ENCODE peak calls at places on chromosomes 3 and 15, in four cellular contexts. One of them, this sample, is unnamed.

GRCh38 chr15:39704684-39705083 is 78.0 kb downstream of the FSIP1 start:
- DNase-seq in A673: no peak
- DNase-seq in stimulated activated CD4-positive, alpha-beta T cell treated with anti-CD3 and anti-CD28 coated beads, Interleukin-2, amount 100 ng/mL, for 48 hours: no peak
- DNase-seq in ELR: no peak
- DNase-seq in this sample: peak

GRCh38 chr3:33883538-33884203 is 85.2 kb downstream of the PDCD6IP start:
- DNase-seq in A673: peak
- DNase-seq in stimulated activated CD4-positive, alpha-beta T cell treated with anti-CD3 and anti-CD28 coated beads, Interleukin-2, amount 100 ng/mL, for 48 hours: no peak
- DNase-seq in ELR: peak
- DNase-seq in this sample: peak

GRCh38 chr3:43417133-43417532 is 130.8 kb downstream of the SNRK start:
- DNase-seq in A673: no peak
- DNase-seq in stimulated activated CD4-positive, alpha-beta T cell treated with anti-CD3 and anti-CD28 coated beads, Interleukin-2, amount 100 ng/mL, for 48 hours: no peak
- DNase-seq in ELR: no peak
- DNase-seq in this sample: no peak

GRCh38 chr3:112017081-112017480 is 17.5 kb upstream of the TMPRSS7 start:
- DNase-seq in A673: no peak
- DNase-seq in stimulated activated CD4-positive, alpha-beta T cell treated with anti-CD3 and anti-CD28 coated beads, Interleukin-2, amount 100 ng/mL, for 48 hours: no peak
- DNase-seq in ELR: peak
- DNase-seq in this sample: peak

GRCh38 chr3:10933958-10934481 is 58.5 kb upstream of the SLC6A1 start:
- DNase-seq in A673: no peak
- DNase-seq in stimulated activated CD4-positive, alpha-beta T cell treated with anti-CD3 and anti-CD28 coated beads, Interleukin-2, amount 100 ng/mL, for 48 hours: no peak
- DNase-seq in ELR: peak
- DNase-seq in this sample: peak

GRCh38 chr15:63107895-63108546 is 13.6 kb upstream of the LACTB start:
- DNase-seq in A673: no peak
- DNase-seq in stimulated activated CD4-positive, alpha-beta T cell treated with anti-CD3 and anti-CD28 coated beads, Interleukin-2, amount 100 ng/mL, for 48 hours: no peak
- DNase-seq in ELR: peak
- DNase-seq in this sample: peak

GRCh38 chr3:42839616-42840015 is 30.4 kb downstream of the ACKR2 start:
- DNase-seq in A673: peak
- DNase-seq in stimulated activated CD4-positive, alpha-beta T cell treated with anti-CD3 and anti-CD28 coated beads, Interleukin-2, amount 100 ng/mL, for 48 hours: no peak
- DNase-seq in ELR: peak
- DNase-seq in this sample: peak

GRCh38 chr3:3586843-3587626 is 212.2 kb upstream of the LRRN1 start:
- DNase-seq in A673: no peak
- DNase-seq in stimulated activated CD4-positive, alpha-beta T cell treated with anti-CD3 and anti-CD28 coated beads, Interleukin-2, amount 100 ng/mL, for 48 hours: no peak
- DNase-seq in ELR: no peak
- DNase-seq in this sample: no peak

GRCh38 chr15:49286649-49287394 is 116.8 kb downstream of the GALK2 start:
- DNase-seq in A673: no peak
- DNase-seq in stimulated activated CD4-positive, alpha-beta T cell treated with anti-CD3 and anti-CD28 coated beads, Interleukin-2, amount 100 ng/mL, for 48 hours: no peak
- DNase-seq in ELR: no peak
- DNase-seq in this sample: no peak

GRCh38 chr3:46955801-46956259 is 20.7 kb downstream of the CCDC12 start:
- DNase-seq in A673: no peak
- DNase-seq in stimulated activated CD4-positive, alpha-beta T cell treated with anti-CD3 and anti-CD28 coated beads, Interleukin-2, amount 100 ng/mL, for 48 hours: no peak
- DNase-seq in ELR: no peak
- DNase-seq in this sample: no peak

GRCh38 chr3:102979682-102980378 is 545.0 kb downstream of the ZPLD1 start:
- DNase-seq in A673: no peak
- DNase-seq in stimulated activated CD4-positive, alpha-beta T cell treated with anti-CD3 and anti-CD28 coated beads, Interleukin-2, amount 100 ng/mL, for 48 hours: no peak
- DNase-seq in ELR: peak
- DNase-seq in this sample: peak

GRCh38 chr3:184379375-184380209 is at the start of gene CHRD:
- DNase-seq in A673: no peak
- DNase-seq in stimulated activated CD4-positive, alpha-beta T cell treated with anti-CD3 and anti-CD28 coated beads, Interleukin-2, amount 100 ng/mL, for 48 hours: no peak
- DNase-seq in ELR: no peak
- DNase-seq in this sample: no peak

GRCh38 chr3:139533781-139534443 is 5.6 kb downstream of the RBP1 start:
- DNase-seq in A673: peak
- DNase-seq in stimulated activated CD4-positive, alpha-beta T cell treated with anti-CD3 and anti-CD28 coated beads, Interleukin-2, amount 100 ng/mL, for 48 hours: no peak
- DNase-seq in ELR: peak
- DNase-seq in this sample: peak

GRCh38 chr15:31977812-31978662 is 52.3 kb upstream of the CHRNA7 start:
- DNase-seq in A673: peak
- DNase-seq in stimulated activated CD4-positive, alpha-beta T cell treated with anti-CD3 and anti-CD28 coated beads, Interleukin-2, amount 100 ng/mL, for 48 hours: peak
- DNase-seq in ELR: peak
- DNase-seq in this sample: peak

GRCh38 chr3:23389089-23389488 is 186.0 kb downstream of the UBE2E2 start:
- DNase-seq in A673: no peak
- DNase-seq in stimulated activated CD4-positive, alpha-beta T cell treated with anti-CD3 and anti-CD28 coated beads, Interleukin-2, amount 100 ng/mL, for 48 hours: no peak
- DNase-seq in ELR: no peak
- DNase-seq in this sample: peak

GRCh38 chr15:74631935-74632560 is 16.4 kb downstream of the CLK3 start:
- DNase-seq in A673: peak
- DNase-seq in stimulated activated CD4-positive, alpha-beta T cell treated with anti-CD3 and anti-CD28 coated beads, Interleukin-2, amount 100 ng/mL, for 48 hours: peak
- DNase-seq in ELR: peak
- DNase-seq in this sample: peak

GRCh38 chr3:100912976-100913375 is 80.2 kb downstream of the ABI3BP start:
- DNase-seq in A673: no peak
- DNase-seq in stimulated activated CD4-positive, alpha-beta T cell treated with anti-CD3 and anti-CD28 coated beads, Interleukin-2, amount 100 ng/mL, for 48 hours: no peak
- DNase-seq in ELR: peak
- DNase-seq in this sample: no peak

GRCh38 chr15:48145923-48146322 is 25.1 kb downstream of the SLC24A5 start:
- DNase-seq in A673: no peak
- DNase-seq in stimulated activated CD4-positive, alpha-beta T cell treated with anti-CD3 and anti-CD28 coated beads, Interleukin-2, amount 100 ng/mL, for 48 hours: no peak
- DNase-seq in ELR: no peak
- DNase-seq in this sample: no peak

GRCh38 chr3:47243748-47244147 is 38.9 kb downstream of the KIF9 start:
- DNase-seq in A673: no peak
- DNase-seq in stimulated activated CD4-positive, alpha-beta T cell treated with anti-CD3 and anti-CD28 coated beads, Interleukin-2, amount 100 ng/mL, for 48 hours: no peak
- DNase-seq in ELR: no peak
- DNase-seq in this sample: no peak

GRCh38 chr3:126654571-126655393 is at the start of gene TXNRD3:
- DNase-seq in A673: peak
- DNase-seq in stimulated activated CD4-positive, alpha-beta T cell treated with anti-CD3 and anti-CD28 coated beads, Interleukin-2, amount 100 ng/mL, for 48 hours: peak
- DNase-seq in ELR: peak
- DNase-seq in this sample: peak

GRCh38 chr3:129000742-129001100 is 383 bp upstream of the EFCC1 start:
- DNase-seq in A673: no peak
- DNase-seq in stimulated activated CD4-positive, alpha-beta T cell treated with anti-CD3 and anti-CD28 coated beads, Interleukin-2, amount 100 ng/mL, for 48 hours: no peak
- DNase-seq in ELR: no peak
- DNase-seq in this sample: no peak

GRCh38 chr3:45644063-45644462 is 45.1 kb upstream of the SACM1L start:
- DNase-seq in A673: no peak
- DNase-seq in stimulated activated CD4-positive, alpha-beta T cell treated with anti-CD3 and anti-CD28 coated beads, Interleukin-2, amount 100 ng/mL, for 48 hours: no peak
- DNase-seq in ELR: peak
- DNase-seq in this sample: peak

GRCh38 chr3:128650096-128651050 is at the start of gene RPN1:
- DNase-seq in A673: peak
- DNase-seq in stimulated activated CD4-positive, alpha-beta T cell treated with anti-CD3 and anti-CD28 coated beads, Interleukin-2, amount 100 ng/mL, for 48 hours: peak
- DNase-seq in ELR: peak
- DNase-seq in this sample: peak

GRCh38 chr15:92502930-92503329 is 109.2 kb downstream of the ST8SIA2 start:
- DNase-seq in A673: no peak
- DNase-seq in stimulated activated CD4-positive, alpha-beta T cell treated with anti-CD3 and anti-CD28 coated beads, Interleukin-2, amount 100 ng/mL, for 48 hours: no peak
- DNase-seq in ELR: no peak
- DNase-seq in this sample: no peak

GRCh38 chr3:56154297-56154696 is 314.0 kb downstream of the ERC2 start:
- DNase-seq in A673: no peak
- DNase-seq in stimulated activated CD4-positive, alpha-beta T cell treated with anti-CD3 and anti-CD28 coated beads, Interleukin-2, amount 100 ng/mL, for 48 hours: no peak
- DNase-seq in ELR: peak
- DNase-seq in this sample: peak

GRCh38 chr3:63975705-63976104 is 47.6 kb downstream of the PSMD6 start:
- DNase-seq in A673: peak
- DNase-seq in stimulated activated CD4-positive, alpha-beta T cell treated with anti-CD3 and anti-CD28 coated beads, Interleukin-2, amount 100 ng/mL, for 48 hours: no peak
- DNase-seq in ELR: peak
- DNase-seq in this sample: peak